ENCODE peak calls at places on chromosomes 2 and 18, in six cellular contexts. F is HepG2, X is A549, E is K562, C is endothelial cell of umbilical vein, Y is GM12878. T is an unnamed sample.
A peak's percentile ranks its signal among the peaks of the same experiment; 100 is the strongest.

GRCh38 chr2:25462021-25462420 is 120.3 kb upstream of the DNMT3A start:
- DNase-seq in C (no peak), X (no peak), Y (no peak), E (no peak), F (no peak), T (no peak)

GRCh38 chr2:42047488-42048317 is at the start of gene PKDCC:
- DNase-seq in C (peak; percentile 62), Y (no peak), E (peak; percentile 96), X (peak; percentile 91), F (peak; percentile 75), T (peak; percentile 69)

GRCh38 chr18:23718243-23718720 is 29.0 kb downstream of the LAMA3 start:
- DNase-seq in X (no peak), C (peak; percentile 31), F (no peak), E (no peak), Y (no peak), T (no peak)

GRCh38 chr2:9752441-9753275 is 90.6 kb upstream of the TAF1B start:
- DNase-seq in F (peak; percentile 23), X (peak; percentile 93), C (no peak), Y (no peak), E (peak; percentile 64), T (peak; percentile 38)

GRCh38 chr2:61710711-61711110 is 143.1 kb downstream of the FAM161A start:
- DNase-seq in E (no peak), C (no peak), Y (no peak), X (no peak), F (peak; percentile 61), T (no peak)

GRCh38 chr2:85064927-85065630 is 68.1 kb upstream of the TCF7L1 start:
- DNase-seq in F (no peak), Y (no peak), C (no peak), E (no peak), X (no peak), T (no peak)

GRCh38 chr18:79924814-79925655 is 26.4 kb downstream of the SLC66A2 start:
- DNase-seq in X (no peak), C (no peak), F (no peak), E (no peak), Y (no peak), T (no peak)

GRCh38 chr2:238290715-238291549 is 2.5 kb upstream of the PER2 start:
- DNase-seq in X (peak; percentile 45), E (no peak), Y (no peak), C (no peak), F (no peak), T (no peak)

GRCh38 chr2:236982693-236983092 is 103.0 kb upstream of the COPS8 start:
- DNase-seq in C (no peak), Y (no peak), F (no peak), E (no peak), X (no peak), T (no peak)

GRCh38 chr2:88517759-88518201 is 65.3 kb upstream of the FOXI3 start:
- DNase-seq in C (no peak), Y (no peak), E (no peak), X (no peak), F (no peak), T (no peak)

GRCh38 chr2:233385489-233386044 is 31.3 kb downstream of the DGKD start:
- DNase-seq in Y (peak; percentile 63), X (no peak), E (no peak), F (no peak), C (no peak), T (no peak)

GRCh38 chr2:218438601-218439000 is 19.7 kb downstream of the VIL1 start:
- DNase-seq in Y (no peak), C (no peak), X (no peak), F (no peak), E (no peak), T (no peak)

GRCh38 chr2:15331787-15332186 is 229.3 kb downstream of the NBAS start:
- DNase-seq in E (no peak), Y (no peak), C (no peak), X (no peak), F (no peak), T (no peak)

GRCh38 chr2:121790276-121790956 is 35.0 kb downstream of the TSN start:
- DNase-seq in Y (no peak), E (no peak), C (no peak), X (peak; percentile 43), F (peak; percentile 61), T (no peak)

GRCh38 chr2:42331569-42332284 is 29.3 kb downstream of the COX7A2L start:
- DNase-seq in X (no peak), E (no peak), C (no peak), Y (no peak), F (no peak), T (no peak)

GRCh38 chr18:9743200-9744016 is 35.3 kb downstream of the RAB31 start:
- DNase-seq in X (peak; percentile 73), F (peak; percentile 54), C (peak; percentile 87), Y (no peak), E (peak; percentile 65), T (peak; percentile 98)

GRCh38 chr2:233867993-233868532 is at the start of gene MSL3B:
- DNase-seq in Y (no peak), C (peak; percentile 70), E (peak; percentile 77), X (peak; percentile 64), F (no peak), T (peak; percentile 75)

GRCh38 chr2:144501118-144501517 is 18.8 kb downstream of the ZEB2 start:
- DNase-seq in C (no peak), F (no peak), E (no peak), X (no peak), Y (no peak), T (no peak)

GRCh38 chr2:34353498-34354113 is 754.5 kb upstream of the FAM98A start:
- DNase-seq in F (peak; percentile 27), X (no peak), Y (no peak), E (no peak), C (no peak), T (no peak)

GRCh38 chr2:102975996-102976636 is 214.3 kb downstream of the TMEM182 start:
- DNase-seq in C (no peak), E (peak; percentile 11), X (peak; percentile 4), Y (no peak), F (peak; percentile 50), T (peak; percentile 49)

GRCh38 chr2:152755029-152755428 is 36.6 kb downstream of the ARL6IP6 start:
- DNase-seq in Y (peak; percentile 26), F (no peak), X (no peak), C (no peak), E (no peak), T (peak; percentile 11)

GRCh38 chr2:239394346-239394945 is 6.4 kb downstream of the HDAC4 start:
- DNase-seq in F (no peak), C (no peak), X (no peak), E (no peak), Y (no peak), T (no peak)

GRCh38 chr2:225842939-225843338 is 443.4 kb downstream of the NYAP2 start:
- DNase-seq in E (no peak), X (no peak), C (no peak), Y (no peak), F (no peak), T (no peak)

GRCh38 chr18:34117319-34117718 is 107.4 kb downstream of the NOL4 start:
- DNase-seq in Y (no peak), X (no peak), F (no peak), E (no peak), C (no peak), T (no peak)

GRCh38 chr18:34120294-34120693 is 104.4 kb downstream of the NOL4 start:
- DNase-seq in E (no peak), Y (no peak), F (no peak), X (no peak), C (no peak), T (no peak)

GRCh38 chr18:34122724-34123334 is 101.9 kb downstream of the NOL4 start:
- DNase-seq in Y (peak; percentile 17), X (peak; percentile 2), C (peak; percentile 56), E (peak; percentile 43), F (peak; percentile 36), T (peak; percentile 51)

GRCh38 chr18:34115409-34116081 is 109.2 kb downstream of the NOL4 start:
- DNase-seq in C (no peak), E (no peak), X (no peak), F (peak; percentile 32), Y (no peak), T (no peak)

GRCh38 chr18:34121157-34121807 is 103.4 kb downstream of the NOL4 start:
- DNase-seq in C (no peak), Y (no peak), X (no peak), F (peak; percentile 44), E (no peak), T (peak; percentile 25)
- TF ChIP-seq MYC in C (no peak), Y (no peak), X (no peak), F (no peak), E (no peak), T (no peak)

DNA sequence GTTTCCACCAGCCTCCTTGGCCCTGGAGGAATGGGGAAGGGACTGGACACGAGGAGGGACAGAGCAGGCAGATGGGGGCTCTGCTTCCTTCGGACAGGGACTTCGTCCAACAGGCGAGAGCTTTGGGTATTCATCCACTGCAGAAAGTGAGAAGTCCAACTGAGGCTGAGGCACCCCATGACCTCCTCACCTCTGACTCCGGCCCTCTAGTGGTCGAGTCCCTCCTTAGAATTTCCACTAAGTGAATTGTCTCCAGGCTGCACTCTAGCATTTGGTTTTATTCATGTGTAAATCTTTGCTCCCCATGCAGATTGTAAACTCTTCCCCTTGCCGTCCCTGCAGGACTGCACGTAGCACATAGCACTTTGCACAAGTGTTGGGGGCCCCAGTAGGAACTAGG is 75.6 kb downstream of the TMEM247 start:
- DNase-seq in C (no peak), Y (no peak), F (no peak), X (peak; percentile 37), E (no peak), T (peak; percentile 36)
- TF ChIP-seq CTCF in C (peak; percentile 20), Y (peak; percentile 48), F (peak; percentile 52), X (peak; percentile 61), E (peak; percentile 52), T (peak; percentile 52)

GRCh38 chr2:60549250-60550150 is 4.0 kb downstream of the BCL11A start:
- DNase-seq in E (no peak), Y (no peak), X (no peak), C (peak; percentile 7), F (no peak), T (peak; percentile 81)

GRCh38 chr2:60551241-60552095 is 2.0 kb downstream of the BCL11A start:
- DNase-seq in C (no peak), F (no peak), Y (no peak), E (no peak), X (no peak), T (peak; percentile 80)

GRCh38 chr2:60550151-60550983 is 3.1 kb downstream of the BCL11A start:
- DNase-seq in E (peak; percentile 30), Y (no peak), F (peak; percentile 56), C (peak; percentile 52), X (peak; percentile 65), T (peak; percentile 96)

GRCh38 chr2:60550984-60551240 is 2.5 kb downstream of the BCL11A start:
- DNase-seq in C (no peak), F (no peak), E (no peak), X (no peak), Y (no peak), T (no peak)

GRCh38 chr2:60548844-60549243 is 4.6 kb downstream of the BCL11A start:
- DNase-seq in F (no peak), E (no peak), Y (no peak), X (no peak), C (no peak), T (no peak)
- H3K4me3 ChIP-seq in F (no peak overlapping the region), E (no peak overlapping the region), Y (peak overlapping the region; percentile 81), X (no peak overlapping the region), C (no peak overlapping the region), T (peak overlapping the region; percentile 87)

DNA sequence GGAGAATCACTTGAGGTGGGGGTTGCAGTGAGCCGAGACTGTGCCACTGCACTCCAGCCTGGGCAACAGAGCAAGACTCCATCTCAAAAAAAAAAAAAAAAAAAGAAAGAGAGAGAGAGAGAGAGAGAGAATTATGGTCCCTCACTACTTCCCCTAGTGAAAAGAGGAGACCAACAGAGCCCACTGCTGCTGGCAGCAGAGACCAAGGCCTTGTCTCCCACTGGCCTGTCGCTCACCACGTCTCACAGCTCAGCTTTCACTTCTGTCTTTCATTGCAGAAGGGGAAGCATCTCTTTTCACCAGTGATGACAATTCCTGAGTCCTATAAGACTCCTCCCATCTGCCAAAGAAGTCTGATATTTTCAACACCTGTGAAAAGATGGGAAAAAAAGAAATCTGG is 81.3 kb downstream of the CLHC1 start:
- DNase-seq in Y (no peak), X (no peak), F (no peak), E (no peak), C (no peak), T (peak; percentile 61)
- TF ChIP-seq MYC in Y (no peak), X (no peak), F (no peak), E (no peak), C (no peak), T (no peak)